ENCODE peak calls at places on chromosomes 1 and 21, in seven cellular contexts. U is cardiac fibroblast, X is globus pallidus, K is dorsolateral prefrontal cortex, A is NCI-H187, T is HS-27A, W is mesendoderm. O is an unnamed sample.

GRCh38 chr1:70392626-70393025 is 18.4 kb upstream of the CTH start:
- DNase-seq in X (no peak), W (no peak), A (no peak), U (no peak), K (no peak), T (no peak), O (no peak)

GRCh38 chr1:240312872-240313271 is 221.2 kb downstream of the FMN2 start:
- DNase-seq in W (peak; percentile 81), X (no peak), K (no peak), U (peak; percentile 71), T (peak; percentile 46), A (no peak), O (peak; percentile 86)

GRCh38 chr1:234292006-234292405 is 81.2 kb upstream of the COA6 start:
- DNase-seq in T (no peak), K (no peak), U (no peak), W (no peak), X (no peak), A (no peak), O (no peak)

GRCh38 chr1:31843506-31843905 is 27.7 kb upstream of the SPOCD1 start:
- DNase-seq in X (no peak), A (no peak), W (peak; percentile 70), K (peak; percentile 59), T (peak; percentile 47), U (peak; percentile 59), O (peak; percentile 66)

GRCh38 chr1:234972411-234973191 is 156.0 kb downstream of the TOMM20 start:
- DNase-seq in K (peak; percentile 24), W (no peak), U (no peak), A (no peak), X (no peak), T (no peak), O (no peak)

GRCh38 chr1:78649628-78650027 is at the start of gene IFI44:
- DNase-seq in T (peak; percentile 24), U (peak; percentile 92), X (peak; percentile 72), K (peak; percentile 59), A (no peak), W (no peak), O (peak; percentile 9)

GRCh38 chr1:100896481-100896982 is 642 bp downstream of the SLC30A7 start:
- DNase-seq in U (peak; percentile 59), A (no peak), K (no peak), T (no peak), X (no peak), W (peak; percentile 83), O (peak; percentile 24)

GRCh38 chr1:203325004-203325417 is 19.7 kb downstream of the BTG2 start:
- DNase-seq in A (peak; percentile 74), W (peak; percentile 19), T (no peak), K (no peak), X (no peak), U (peak; percentile 15), O (no peak)

GRCh38 chr1:18921506-18922251 is 19.3 kb upstream of the ALDH4A1 start:
- DNase-seq in K (no peak), X (no peak), U (peak; percentile 44), T (no peak), W (no peak), A (no peak), O (no peak)

GRCh38 chr1:220734571-220735326 is 13.4 kb upstream of the MTARC2 start:
- DNase-seq in A (no peak), X (no peak), W (no peak), K (no peak), U (peak; percentile 74), T (peak; percentile 59), O (peak; percentile 46)

GRCh38 chr1:15304708-15305326 is 57.8 kb downstream of the FHAD1 start:
- DNase-seq in T (peak; percentile 17), U (peak; percentile 42), A (peak; percentile 29), K (peak; percentile 52), W (peak; percentile 65), X (no peak), O (no peak)

GRCh38 chr1:112544753-112545152 is 36.0 kb downstream of the WNT2B start:
- DNase-seq in W (no peak), T (no peak), X (no peak), U (peak; percentile 76), K (no peak), A (no peak), O (no peak)

GRCh38 chr1:36034692-36035091 is 49.2 kb upstream of the TEKT2 start:
- DNase-seq in X (no peak), T (no peak), W (peak; percentile 79), A (no peak), K (no peak), U (peak; percentile 42), O (peak; percentile 36)

GRCh38 chr21:26732442-26733221 is 112.6 kb downstream of the ADAMTS1 start:
- DNase-seq in K (peak; percentile 59), A (no peak), T (peak; percentile 30), X (peak; percentile 47), U (peak; percentile 67), W (peak; percentile 89), O (no peak)

GRCh38 chr1:7218210-7218832 is 433.1 kb downstream of the CAMTA1 start:
- DNase-seq in U (peak; percentile 37), W (peak; percentile 74), K (no peak), A (peak; percentile 18), X (peak; percentile 16), T (no peak), O (no peak)

GRCh38 chr1:86504895-86505625 is 36.3 kb downstream of the CLCA1 start:
- DNase-seq in X (no peak), W (peak; percentile 40), A (no peak), T (no peak), U (peak; percentile 84), K (no peak), O (no peak)

O was measured in AG04449.